ENCODE peak calls at places on chromosomes 4 and X, in five cellular contexts. K is T-helper 17 cell, A is nephron progenitor cell, F is NCI-H146, J is body of pancreas. O is an unnamed sample.

GRCh38 chrX:118644378-118644777 is 83.0 kb upstream of the IL13RA1 start:
- DNase-seq in J (peak), F (peak), K (no peak), A (no peak), O (no peak)

GRCh38 chrX:133670394-133670793 is 255.1 kb upstream of the GPC4 start:
- DNase-seq in A (peak), J (peak), F (no peak), K (no peak), O (peak)

GRCh38 chr4:13521047-13521446 is 23.3 kb downstream of the NKX3-2 start:
- DNase-seq in F (no peak), K (no peak), J (no peak), A (no peak), O (no peak)

GRCh38 chr4:95318044-95318443 is 230.7 kb downstream of the UNC5C start:
- DNase-seq in J (no peak), F (no peak), K (no peak), A (no peak), O (no peak)

GRCh38 chrX:124524852-124525251 is 178.5 kb downstream of the SH2D1A start:
- DNase-seq in K (no peak), A (no peak), J (no peak), F (no peak), O (no peak)

GRCh38 chrX:118730500-118731247 is 3.3 kb downstream of the IL13RA1 start:
- DNase-seq in A (no peak), J (peak), F (no peak), K (no peak), O (no peak)

GRCh38 chr4:20253799-20254409 is 2.2 kb downstream of the SLIT2 start:
- DNase-seq in J (peak), K (no peak), F (peak), A (peak), O (peak)

GRCh38 chr4:26751004-26751403 is 109.6 kb upstream of the STIM2 start:
- DNase-seq in A (no peak), K (no peak), F (peak), J (no peak), O (no peak)

GRCh38 chr4:1547131-1547862 is 136.8 kb downstream of the FAM53A start:
- DNase-seq in F (no peak), K (no peak), J (no peak), A (no peak), O (no peak)

GRCh38 chr4:78945638-78946179 is 6.5 kb upstream of the PAQR3 start:
- DNase-seq in K (no peak), A (no peak), F (no peak), J (no peak), O (no peak)

GRCh38 chrX:109475174-109475891 is 6.6 kb downstream of the GUCY2F start:
- DNase-seq in K (no peak), J (peak), A (peak), F (peak), O (peak)

GRCh38 chr4:105990933-105991332 is 95.7 kb downstream of the NPNT start:
- DNase-seq in K (no peak), F (peak), A (no peak), J (peak), O (no peak)

GRCh38 chr4:94352996-94353395 is 10.4 kb upstream of the HPGDS start:
- DNase-seq in A (no peak), K (no peak), F (no peak), J (no peak), O (no peak)

GRCh38 chr4:180923476-180923875 is 1319.7 kb upstream of the TENM3 start:
- DNase-seq in A (no peak), J (no peak), F (no peak), K (no peak), O (no peak)

GRCh38 chr4:90142091-90142490 is 14.9 kb downstream of the CCSER1 start:
- DNase-seq in K (no peak), A (no peak), F (no peak), J (no peak), O (no peak)

GRCh38 chr4:101944649-101945048 is 154.1 kb downstream of the BANK1 start:
- DNase-seq in K (no peak), A (no peak), J (no peak), F (no peak), O (no peak)

GRCh38 chrX:33160273-33160672 is 51.1 kb downstream of the DMD start:
- DNase-seq in J (no peak), A (no peak), F (no peak), K (no peak), O (no peak)

O was measured in retina.